ENCODE peak calls at places on chromosomes 13 and 19, in nine cellular contexts. One of them, this sample, is unnamed.

GRCh38 chr13:40749327-40749726 is 21.7 kb downstream of the MRPS31 start:
- DNase-seq in ovary: no peak
- DNase-seq in NB4: no peak
- DNase-seq in upper lobe of left lung: no peak
- DNase-seq in Peyer's patch: no peak
- DNase-seq in breast epithelium: no peak
- DNase-seq in body of pancreas: no peak
- DNase-seq in spleen: no peak
- DNase-seq in gastrocnemius medialis: no peak
- DNase-seq in this sample: no peak

GRCh38 chr13:54091884-54092283 is 1063.3 kb downstream of the OLFM4 start:
- DNase-seq in ovary: no peak
- DNase-seq in NB4: no peak
- DNase-seq in upper lobe of left lung: no peak
- DNase-seq in Peyer's patch: no peak
- DNase-seq in breast epithelium: no peak
- DNase-seq in body of pancreas: no peak
- DNase-seq in spleen: peak
- DNase-seq in gastrocnemius medialis: no peak
- DNase-seq in this sample: no peak

GRCh38 chr13:25881136-25881926 is 170.5 kb downstream of the SHISA2 start:
- DNase-seq in ovary: no peak
- DNase-seq in NB4: peak
- DNase-seq in upper lobe of left lung: no peak
- DNase-seq in Peyer's patch: no peak
- DNase-seq in breast epithelium: no peak
- DNase-seq in body of pancreas: no peak
- DNase-seq in spleen: no peak
- DNase-seq in gastrocnemius medialis: no peak
- DNase-seq in this sample: no peak

GRCh38 chr13:98839826-98840769 is 87.6 kb upstream of the SLC15A1 start:
- DNase-seq in ovary: peak
- DNase-seq in NB4: peak
- DNase-seq in upper lobe of left lung: peak
- DNase-seq in Peyer's patch: peak
- DNase-seq in breast epithelium: no peak
- DNase-seq in body of pancreas: peak
- DNase-seq in spleen: no peak
- DNase-seq in gastrocnemius medialis: no peak
- DNase-seq in this sample: no peak

GRCh38 chr13:106034201-106034600 is 501.3 kb downstream of the EFNB2 start:
- DNase-seq in ovary: no peak
- DNase-seq in NB4: no peak
- DNase-seq in upper lobe of left lung: no peak
- DNase-seq in Peyer's patch: no peak
- DNase-seq in breast epithelium: no peak
- DNase-seq in body of pancreas: no peak
- DNase-seq in spleen: no peak
- DNase-seq in gastrocnemius medialis: no peak
- DNase-seq in this sample: no peak

GRCh38 chr13:112244495-112245177 is 131.5 kb upstream of the SPACA7 start:
- DNase-seq in ovary: no peak
- DNase-seq in NB4: no peak
- DNase-seq in upper lobe of left lung: no peak
- DNase-seq in Peyer's patch: peak
- DNase-seq in breast epithelium: no peak
- DNase-seq in body of pancreas: no peak
- DNase-seq in spleen: peak
- DNase-seq in gastrocnemius medialis: no peak
- DNase-seq in this sample: peak

GRCh38 chr13:53237696-53238095 is 209.1 kb downstream of the OLFM4 start:
- DNase-seq in ovary: no peak
- DNase-seq in NB4: no peak
- DNase-seq in upper lobe of left lung: no peak
- DNase-seq in Peyer's patch: no peak
- DNase-seq in breast epithelium: no peak
- DNase-seq in body of pancreas: no peak
- DNase-seq in spleen: no peak
- DNase-seq in gastrocnemius medialis: no peak
- DNase-seq in this sample: no peak

GRCh38 chr19:10670187-10670586 is 16.0 kb downstream of the ILF3 start:
- DNase-seq in ovary: no peak
- DNase-seq in NB4: no peak
- DNase-seq in upper lobe of left lung: no peak
- DNase-seq in Peyer's patch: no peak
- DNase-seq in breast epithelium: no peak
- DNase-seq in body of pancreas: no peak
- DNase-seq in spleen: no peak
- DNase-seq in gastrocnemius medialis: no peak
- DNase-seq in this sample: no peak

GRCh38 chr19:31071157-31071855 is 277.9 kb downstream of the TSHZ3 start:
- DNase-seq in ovary: no peak
- DNase-seq in NB4: no peak
- DNase-seq in upper lobe of left lung: no peak
- DNase-seq in Peyer's patch: no peak
- DNase-seq in breast epithelium: no peak
- DNase-seq in body of pancreas: no peak
- DNase-seq in spleen: no peak
- DNase-seq in gastrocnemius medialis: no peak
- DNase-seq in this sample: no peak

GRCh38 chr13:102900193-102900608 is 54.4 kb downstream of the ERCC5 start:
- DNase-seq in ovary: no peak
- DNase-seq in NB4: no peak
- DNase-seq in upper lobe of left lung: no peak
- DNase-seq in Peyer's patch: no peak
- DNase-seq in breast epithelium: no peak
- DNase-seq in body of pancreas: no peak
- DNase-seq in spleen: no peak
- DNase-seq in gastrocnemius medialis: no peak
- DNase-seq in this sample: no peak

GRCh38 chr13:114002009-114002544 is 28.2 kb upstream of the C13orf46 start:
- DNase-seq in ovary: no peak
- DNase-seq in NB4: no peak
- DNase-seq in upper lobe of left lung: peak
- DNase-seq in Peyer's patch: peak
- DNase-seq in breast epithelium: no peak
- DNase-seq in body of pancreas: no peak
- DNase-seq in spleen: peak
- DNase-seq in gastrocnemius medialis: no peak
- DNase-seq in this sample: no peak

GRCh38 chr19:22545751-22546150 is 88.4 kb upstream of the ZNF492 start:
- DNase-seq in ovary: peak
- DNase-seq in NB4: peak
- DNase-seq in upper lobe of left lung: no peak
- DNase-seq in Peyer's patch: no peak
- DNase-seq in breast epithelium: peak
- DNase-seq in body of pancreas: peak
- DNase-seq in spleen: no peak
- DNase-seq in gastrocnemius medialis: no peak
- DNase-seq in this sample: no peak

GRCh38 chr13:112744306-112745021 is 54.6 kb downstream of the ATP11A start:
- DNase-seq in ovary: no peak
- DNase-seq in NB4: no peak
- DNase-seq in upper lobe of left lung: no peak
- DNase-seq in Peyer's patch: no peak
- DNase-seq in breast epithelium: no peak
- DNase-seq in body of pancreas: no peak
- DNase-seq in spleen: peak
- DNase-seq in gastrocnemius medialis: no peak
- DNase-seq in this sample: no peak

GRCh38 chr13:36681894-36682624 is 8.2 kb downstream of the SERTM1 start:
- DNase-seq in ovary: no peak
- DNase-seq in NB4: no peak
- DNase-seq in upper lobe of left lung: no peak
- DNase-seq in Peyer's patch: no peak
- DNase-seq in breast epithelium: no peak
- DNase-seq in body of pancreas: no peak
- DNase-seq in spleen: no peak
- DNase-seq in gastrocnemius medialis: no peak
- DNase-seq in this sample: no peak

GRCh38 chr13:112709825-112710783 is 20.3 kb downstream of the ATP11A start:
- DNase-seq in ovary: peak
- DNase-seq in NB4: no peak
- DNase-seq in upper lobe of left lung: peak
- DNase-seq in Peyer's patch: peak
- DNase-seq in breast epithelium: no peak
- DNase-seq in body of pancreas: peak
- DNase-seq in spleen: peak
- DNase-seq in gastrocnemius medialis: no peak
- DNase-seq in this sample: no peak

GRCh38 chr13:112582305-112582704 is 5.6 kb downstream of the TUBGCP3 start:
- DNase-seq in ovary: no peak
- DNase-seq in NB4: no peak
- DNase-seq in upper lobe of left lung: no peak
- DNase-seq in Peyer's patch: no peak
- DNase-seq in breast epithelium: no peak
- DNase-seq in body of pancreas: no peak
- DNase-seq in spleen: no peak
- DNase-seq in gastrocnemius medialis: no peak
- DNase-seq in this sample: no peak

GRCh38 chr19:17997969-17998826 is 9.8 kb upstream of the ARRDC2 start:
- DNase-seq in ovary: no peak
- DNase-seq in NB4: no peak
- DNase-seq in upper lobe of left lung: peak
- DNase-seq in Peyer's patch: peak
- DNase-seq in breast epithelium: no peak
- DNase-seq in body of pancreas: no peak
- DNase-seq in spleen: peak
- DNase-seq in gastrocnemius medialis: no peak
- DNase-seq in this sample: no peak
- TF ChIP-seq CTCF in ovary: no peak
- TF ChIP-seq CTCF in NB4: no peak
- TF ChIP-seq CTCF in upper lobe of left lung: peak
- TF ChIP-seq CTCF in Peyer's patch: no peak
- TF ChIP-seq CTCF in breast epithelium: no peak
- TF ChIP-seq CTCF in body of pancreas: no peak
- TF ChIP-seq CTCF in spleen: no peak
- TF ChIP-seq CTCF in gastrocnemius medialis: no peak
- TF ChIP-seq CTCF in this sample: no peak

DNA sequence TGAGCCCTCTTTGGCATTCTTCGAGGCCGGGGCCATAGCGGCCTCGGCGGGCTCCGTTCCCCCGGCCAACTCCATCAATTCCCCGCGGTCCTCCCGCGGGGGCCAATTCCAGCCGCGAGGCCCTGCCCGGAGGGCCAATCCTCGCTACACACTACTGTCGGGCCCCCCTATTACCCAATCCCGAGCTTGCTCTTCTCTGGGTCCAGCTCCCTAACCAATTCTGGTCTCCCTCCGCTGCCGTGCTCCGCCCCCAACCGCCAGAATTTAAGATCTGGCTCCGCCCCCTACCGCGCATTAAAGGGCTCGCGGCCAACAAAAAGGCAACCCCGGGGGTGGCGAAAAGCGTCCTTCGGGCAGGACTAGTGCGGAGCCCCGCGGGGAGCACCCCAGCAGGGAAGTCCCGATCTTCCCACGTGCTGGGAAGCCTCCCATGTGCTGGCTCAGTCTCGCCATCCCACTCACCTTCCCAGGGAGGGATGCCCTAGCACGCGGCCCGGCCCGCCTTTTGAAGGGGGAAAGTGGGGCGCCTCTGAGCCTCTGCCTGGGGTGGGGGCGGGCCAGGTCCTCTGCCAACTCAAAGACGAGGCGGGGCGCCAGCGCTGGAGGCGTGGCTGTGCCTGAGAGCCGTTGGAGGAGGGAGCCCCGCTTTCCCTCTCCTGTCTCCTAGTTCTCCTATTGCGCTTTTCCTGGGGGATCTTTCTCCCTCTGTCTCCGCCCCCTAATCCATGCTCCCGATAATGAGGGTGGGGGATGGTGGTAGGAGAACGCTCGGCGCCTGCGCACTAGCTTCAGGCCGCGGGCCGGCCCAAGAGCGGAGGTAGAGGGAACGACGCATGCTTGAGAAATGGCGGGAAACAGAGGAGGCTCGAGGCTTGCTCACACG is 3.5 kb downstream of the LIPE start:
- DNase-seq in ovary: peak
- DNase-seq in NB4: no peak
- DNase-seq in upper lobe of left lung: peak
- DNase-seq in Peyer's patch: peak
- DNase-seq in breast epithelium: peak
- DNase-seq in body of pancreas: peak
- DNase-seq in spleen: peak
- DNase-seq in gastrocnemius medialis: peak
- DNase-seq in this sample: peak
- TF ChIP-seq POLR2A in ovary: peak
- TF ChIP-seq POLR2A in NB4: no peak
- TF ChIP-seq POLR2A in upper lobe of left lung: no peak
- TF ChIP-seq POLR2A in Peyer's patch: peak
- TF ChIP-seq POLR2A in breast epithelium: no peak
- TF ChIP-seq POLR2A in body of pancreas: peak
- TF ChIP-seq POLR2A in spleen: no peak
- TF ChIP-seq POLR2A in gastrocnemius medialis: peak
- TF ChIP-seq POLR2A in this sample: no peak

GRCh38 chr19:49590071-49590970 is 661 bp upstream of the PRR12 start:
- DNase-seq in ovary: peak
- DNase-seq in NB4: peak
- DNase-seq in upper lobe of left lung: peak
- DNase-seq in Peyer's patch: peak
- DNase-seq in breast epithelium: peak
- DNase-seq in body of pancreas: peak
- DNase-seq in spleen: peak
- DNase-seq in gastrocnemius medialis: peak
- DNase-seq in this sample: peak
- TF ChIP-seq CTCF in ovary: peak
- TF ChIP-seq CTCF in NB4: no peak
- TF ChIP-seq CTCF in upper lobe of left lung: peak
- TF ChIP-seq CTCF in Peyer's patch: peak
- TF ChIP-seq CTCF in breast epithelium: no peak
- TF ChIP-seq CTCF in body of pancreas: no peak
- TF ChIP-seq CTCF in spleen: peak
- TF ChIP-seq CTCF in gastrocnemius medialis: no peak
- TF ChIP-seq CTCF in this sample: no peak

DNA sequence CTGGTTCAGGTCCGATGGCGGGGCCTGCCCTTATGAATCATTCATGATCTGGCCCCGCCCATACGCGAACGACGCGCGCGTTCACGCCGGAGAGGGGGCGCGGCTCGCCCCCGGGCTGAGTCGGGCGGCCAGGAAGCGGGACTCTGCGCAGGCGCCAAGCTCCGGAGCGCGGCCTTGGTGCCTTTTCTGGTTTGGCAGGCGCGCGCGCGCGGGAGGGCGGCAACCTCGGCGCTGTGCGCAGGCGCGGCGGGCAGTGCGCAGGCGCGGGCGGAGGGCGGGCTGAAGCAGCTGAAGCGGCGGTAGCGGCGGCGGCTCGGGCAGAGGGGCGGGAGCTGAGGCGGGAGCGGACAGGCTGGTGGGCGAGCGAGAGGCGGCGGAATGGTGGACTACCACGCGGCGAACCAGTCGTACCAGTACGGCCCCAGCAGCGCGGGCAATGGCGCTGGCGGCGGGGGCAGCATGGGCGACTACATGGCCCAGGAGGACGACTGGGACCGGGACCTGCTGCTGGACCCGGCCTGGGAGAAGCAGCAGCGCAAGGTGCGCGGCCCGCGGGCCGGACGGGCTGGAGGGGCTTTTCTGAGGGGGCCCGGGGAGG is at the start of gene ACTN4:
- DNase-seq in ovary: peak
- DNase-seq in NB4: peak
- DNase-seq in upper lobe of left lung: peak
- DNase-seq in Peyer's patch: peak
- DNase-seq in breast epithelium: peak
- DNase-seq in body of pancreas: peak
- DNase-seq in spleen: peak
- DNase-seq in gastrocnemius medialis: peak
- DNase-seq in this sample: peak
- TF ChIP-seq POLR2A in ovary: peak
- TF ChIP-seq POLR2A in NB4: peak
- TF ChIP-seq POLR2A in upper lobe of left lung: no peak
- TF ChIP-seq POLR2A in Peyer's patch: peak
- TF ChIP-seq POLR2A in breast epithelium: peak
- TF ChIP-seq POLR2A in body of pancreas: peak
- TF ChIP-seq POLR2A in spleen: peak
- TF ChIP-seq POLR2A in gastrocnemius medialis: peak
- TF ChIP-seq POLR2A in this sample: no peak

This sample was measured in lower leg skin.